ENCODE peak calls at places on chromosomes 4 and X, in eight cellular contexts. I is ascending aorta, M is PC-3, U is GM23338, K is mammary epithelial cell, Q is brain microvascular endothelial cell, J is dorsolateral prefrontal cortex, T is WERI-Rb-1. S is an unnamed sample.

GRCh38 chrX:68249401-68249831 is 183.9 kb downstream of the OPHN1 start:
- DNase-seq in J (peak), M (no peak), U (no peak), K (no peak), I (no peak), Q (no peak), T (no peak), S (peak)

GRCh38 chr4:8320386-8320750 is 50.8 kb downstream of the HTRA3 start:
- DNase-seq in U (peak), I (peak), J (no peak), M (peak), T (peak), K (no peak), Q (no peak), S (peak)

GRCh38 chrX:130393451-130394074 is 8.1 kb upstream of the GPR119 start:
- DNase-seq in T (peak), J (peak), I (no peak), M (peak), K (peak), U (peak), Q (peak), S (no peak)

GRCh38 chrX:32894679-32895078 is 316.7 kb downstream of the DMD start:
- DNase-seq in K (no peak), U (no peak), Q (no peak), I (no peak), T (no peak), J (no peak), M (no peak), S (no peak)

GRCh38 chrX:11171956-11172355 is 60.8 kb downstream of the HCCS start:
- DNase-seq in T (no peak), I (no peak), Q (no peak), J (no peak), M (no peak), K (no peak), U (no peak), S (no peak)

GRCh38 chr4:74777531-74777930 is 16.8 kb downstream of the BTC start:
- DNase-seq in M (peak), K (peak), Q (no peak), U (no peak), J (no peak), T (no peak), I (no peak), S (no peak)

GRCh38 chrX:43540318-43540717 is 115.8 kb upstream of the MAOA start:
- DNase-seq in M (no peak), T (no peak), U (no peak), I (no peak), J (no peak), K (no peak), Q (no peak), S (no peak)

GRCh38 chr4:3324093-3324815 is 31.4 kb downstream of the RGS12 start:
- DNase-seq in U (peak), T (peak), I (no peak), Q (no peak), K (no peak), M (no peak), J (no peak), S (no peak)

GRCh38 chr4:152258804-152259708 is 276.8 kb downstream of the FBXW7 start:
- DNase-seq in T (no peak), Q (peak), I (no peak), K (peak), M (peak), U (no peak), J (no peak), S (no peak)

GRCh38 chrX:118823263-118824172 is at the start of gene ZCCHC12:
- DNase-seq in T (peak), M (peak), K (peak), U (peak), Q (peak), I (no peak), J (peak), S (peak)
- H3K4me3 ChIP-seq in T (peak), M (peak), K (peak), U (peak), Q (peak), I (peak), J (peak), S (peak)

GRCh38 chr4:121228851-121229250 is 64.7 kb upstream of the TNIP3 start:
- DNase-seq in U (no peak), J (no peak), I (no peak), T (no peak), M (no peak), Q (no peak), K (no peak), S (no peak)

GRCh38 chr4:121227254-121227867 is 63.2 kb upstream of the TNIP3 start:
- DNase-seq in T (no peak), I (no peak), J (no peak), K (no peak), Q (no peak), M (peak), U (peak), S (no peak)

GRCh38 chr4:121221608-121222007 is 57.5 kb upstream of the TNIP3 start:
- DNase-seq in Q (no peak), K (no peak), T (no peak), M (no peak), I (no peak), J (no peak), U (no peak), S (no peak)

GRCh38 chr4:121229993-121230392 is 65.9 kb upstream of the TNIP3 start:
- DNase-seq in J (no peak), I (no peak), Q (no peak), T (no peak), K (no peak), U (no peak), M (no peak), S (no peak)

DNA sequence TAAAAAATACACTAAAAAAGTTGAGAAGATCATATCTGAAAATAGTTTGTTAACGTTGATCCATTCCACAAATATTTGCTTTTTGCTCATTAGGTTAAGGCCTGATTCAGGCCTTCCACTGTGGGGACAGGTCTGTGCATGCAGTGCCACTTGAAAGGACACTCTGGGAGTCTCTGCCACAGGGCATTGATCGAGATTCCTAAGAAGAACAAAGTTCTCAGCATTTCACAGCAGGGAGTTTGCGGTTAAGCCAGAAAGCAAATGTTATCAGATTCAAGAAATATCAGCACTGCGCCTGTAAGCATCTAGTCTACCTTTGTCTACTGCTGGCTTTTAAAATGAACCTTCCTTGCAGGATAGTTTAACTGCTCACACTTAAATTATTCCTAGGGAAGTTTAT is 62.2 kb upstream of the TNIP3 start:
- DNase-seq in I (no peak), T (no peak), K (peak), J (no peak), U (peak), Q (no peak), M (no peak), S (no peak)
- H3K27ac ChIP-seq in I (no peak), T (no peak), K (no peak), J (no peak), U (no peak), Q (no peak), M (no peak), S (no peak)

DNA sequence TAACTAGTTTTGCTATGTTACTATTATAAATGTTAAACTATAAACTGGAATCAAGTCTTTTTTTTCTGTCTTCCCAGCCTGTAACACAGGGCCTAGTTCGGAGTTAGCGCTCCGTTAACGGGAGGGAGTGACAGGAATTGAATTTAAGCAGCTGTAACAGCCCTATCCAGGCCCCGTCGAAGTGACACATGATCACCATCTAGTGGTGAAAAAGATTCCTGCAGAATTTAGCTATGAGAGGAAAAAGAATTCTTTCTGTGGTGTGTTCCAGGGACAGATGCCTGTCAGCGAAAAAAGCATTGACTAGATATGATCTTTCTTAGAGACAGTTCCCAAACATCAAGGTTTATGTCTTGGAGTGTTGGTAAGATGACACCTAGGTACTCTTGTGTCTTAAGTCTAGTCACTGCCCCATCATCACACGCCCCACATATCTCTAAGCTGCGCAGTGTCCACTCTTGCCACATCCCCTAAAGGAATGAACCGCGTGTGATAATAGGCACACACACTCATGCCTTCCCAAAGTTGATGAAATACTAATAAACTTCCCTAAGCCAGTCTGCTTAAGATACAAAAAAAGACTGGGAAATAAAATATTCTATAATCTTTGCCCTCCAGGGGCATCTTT is 2.1 kb downstream of the GAB3 start:
- DNase-seq in I (no peak), J (no peak), K (peak), M (peak), U (peak), T (peak), Q (peak), S (no peak)
- TF ChIP-seq CTCF in I (no peak), J (peak), K (peak), M (peak), U (peak), T (peak), Q (peak), S (peak)

DNA sequence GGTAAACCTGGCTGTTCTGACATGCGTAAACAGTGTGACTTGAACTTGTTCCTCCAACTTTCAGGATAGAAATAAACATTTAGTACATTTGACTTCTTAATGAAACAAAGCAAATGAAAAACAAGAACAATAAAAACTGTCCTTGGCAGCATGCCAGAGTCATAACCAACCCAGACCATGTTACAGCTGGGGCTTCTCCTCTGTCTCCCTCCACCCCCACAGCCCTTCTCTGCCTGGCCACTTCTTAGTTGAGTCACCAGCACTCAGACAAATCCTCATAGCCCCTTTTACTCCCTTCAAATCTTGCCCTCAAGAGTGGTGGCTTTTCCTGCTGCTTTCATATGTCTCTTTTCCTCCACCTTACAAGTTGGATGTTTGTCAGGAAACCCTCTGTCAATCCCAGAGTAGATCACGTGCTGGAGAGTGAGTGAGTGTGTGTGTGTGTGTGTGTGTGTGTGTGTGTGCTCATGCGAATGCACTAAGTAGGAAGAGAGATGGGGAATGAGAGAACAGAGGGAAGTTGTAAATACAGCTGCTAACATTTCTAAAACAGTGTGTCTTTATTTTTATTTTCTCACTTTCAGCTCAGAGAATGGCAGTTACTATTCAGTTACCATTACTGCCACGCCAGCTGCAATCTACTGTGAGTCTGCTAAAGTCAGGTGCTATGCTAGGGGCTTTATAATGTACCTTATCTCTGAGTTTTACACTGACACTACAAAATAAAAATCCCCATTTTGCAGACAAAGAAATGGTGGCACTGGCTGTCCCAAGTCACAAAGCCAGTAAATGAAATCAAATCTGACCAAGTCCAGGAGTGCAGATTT is 15.0 kb downstream of the SCARB2 start:
- DNase-seq in Q (peak), J (peak), M (peak), K (peak), T (peak), I (no peak), U (peak), S (peak)
- H3K4me3 ChIP-seq in Q (no peak), J (no peak), M (no peak), K (no peak), T (no peak), I (no peak), U (no peak), S (peak)

GRCh38 chr4:113784497-113785254 is 23.1 kb upstream of the CAMK2D start:
- DNase-seq in U (no peak), T (no peak), Q (peak), J (no peak), K (peak), M (peak), I (no peak), S (no peak)
- H3K27ac ChIP-seq in U (no peak), T (no peak), Q (peak), J (peak), K (peak), M (peak), I (peak), S (peak)